ENCODE peak calls at places on chromosomes 13 and 19, in six cellular contexts. M is uterus, R is cardiac fibroblast, B is transverse colon, E is epithelial cell of proximal tubule, H is fibroblast of lung. K is an unnamed sample.

GRCh38 chr13:84927442-84928169 is 871.6 kb downstream of the SLITRK6 start:
- DNase-seq in M (no peak), H (no peak), B (no peak), E (no peak), R (no peak), K (no peak)

GRCh38 chr13:29925457-29925856 is 75.0 kb upstream of the UBL3 start:
- DNase-seq in M (peak; percentile 73), E (peak; percentile 76), R (peak; percentile 97), B (peak; percentile 70), H (peak; percentile 90), K (peak; percentile 79)

GRCh38 chr13:27199691-27200090 is 28.1 kb upstream of the USP12 start:
- DNase-seq in B (no peak), E (no peak), M (no peak), H (no peak), R (no peak), K (no peak)

GRCh38 chr13:66723606-66724005 is 506.5 kb downstream of the PCDH9 start:
- DNase-seq in E (no peak), R (no peak), H (no peak), B (no peak), M (no peak), K (no peak)

GRCh38 chr13:28475916-28476725 is 18.8 kb downstream of the FLT1 start:
- DNase-seq in M (no peak), B (no peak), E (peak; percentile 7), H (peak; percentile 96), R (peak; percentile 94), K (peak; percentile 68)

GRCh38 chr13:35255241-35255640 is 221.2 kb downstream of the MAB21L1 start:
- DNase-seq in R (no peak), H (no peak), M (no peak), E (no peak), B (no peak), K (no peak)

GRCh38 chr13:23086951-23087350 is 93.8 kb upstream of the SGCG start:
- DNase-seq in R (no peak), E (no peak), B (no peak), M (no peak), H (no peak), K (no peak)

GRCh38 chr13:49649244-49649962 is 21.1 kb downstream of the ARL11 start:
- DNase-seq in R (peak; percentile 67), H (peak; percentile 71), E (no peak), M (no peak), B (no peak), K (peak; percentile 12)

GRCh38 chr13:51826606-51827005 is 18.4 kb downstream of the TMEM272 start:
- DNase-seq in M (peak; percentile 66), R (peak; percentile 48), B (peak; percentile 37), H (no peak), E (no peak), K (no peak)

GRCh38 chr19:29666634-29667389 is 1.6 kb downstream of the PLEKHF1 start:
- DNase-seq in M (peak; percentile 87), E (no peak), B (peak; percentile 55), R (peak; percentile 84), H (peak; percentile 76), K (no peak)

GRCh38 chr19:51317381-51317780 is 5.9 kb downstream of the IGLON5 start:
- DNase-seq in M (no peak), E (no peak), H (no peak), R (no peak), B (no peak), K (no peak)

DNA sequence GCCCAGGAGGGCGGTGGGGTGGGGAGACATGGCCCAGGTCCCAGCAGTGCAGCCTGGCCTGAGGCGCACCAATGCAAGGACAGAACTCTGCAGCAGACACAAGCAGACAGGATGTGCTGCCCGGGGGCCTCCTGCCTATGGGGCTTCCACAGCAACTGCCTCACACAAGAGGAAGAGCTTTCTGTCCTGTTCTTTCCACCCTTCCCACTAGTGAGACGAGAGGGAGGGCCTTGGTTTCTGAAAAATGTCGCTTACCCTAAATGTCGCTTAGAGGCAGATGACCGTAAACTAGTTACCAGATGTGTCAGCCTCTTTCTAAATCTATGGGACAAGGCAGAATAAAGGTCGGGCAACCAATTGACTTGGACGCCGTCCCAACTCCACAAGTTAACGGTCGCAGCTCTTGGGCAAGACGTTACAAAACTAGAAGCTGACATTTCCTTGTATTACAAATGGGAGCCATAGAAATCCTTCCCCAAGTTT is at the start of gene LAIR1:
- DNase-seq in H (no peak), B (peak; percentile 51), M (no peak), R (no peak), E (no peak), K (no peak)
- H3K4me3 ChIP-seq in H (no peak within 1 kb of the TSS), B (peak within 1 kb of the TSS; percentile 33), M (no peak within 1 kb of the TSS), R (no peak within 1 kb of the TSS), E (no peak within 1 kb of the TSS), K (no peak within 1 kb of the TSS)

DNA sequence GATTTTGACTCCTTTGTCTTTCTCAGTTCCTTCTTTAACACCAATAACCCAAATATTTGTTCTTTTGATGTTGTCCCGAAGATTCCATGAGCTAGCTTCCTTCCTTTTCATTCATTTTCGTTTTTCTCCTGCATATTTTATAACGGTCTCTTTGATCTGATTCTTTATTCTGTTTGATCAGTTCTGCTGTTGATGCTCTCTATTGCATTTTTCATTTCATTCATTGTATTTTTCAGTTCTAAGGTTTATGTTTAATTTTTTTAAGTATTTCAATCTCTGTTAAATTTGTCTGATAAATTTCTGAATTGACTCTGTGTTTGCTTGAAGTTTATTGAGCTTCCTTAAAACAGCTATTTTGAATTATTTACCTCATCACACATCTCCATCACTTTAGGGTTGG is 68.4 kb upstream of the LRCH1 start:
- DNase-seq in E (no peak), M (no peak), R (no peak), H (peak; percentile 37), B (no peak), K (no peak)
- H3K4me3 ChIP-seq in E (no peak overlapping the region), M (no peak overlapping the region), R (no peak overlapping the region), H (no peak overlapping the region), B (no peak overlapping the region), K (no peak overlapping the region)

DNA sequence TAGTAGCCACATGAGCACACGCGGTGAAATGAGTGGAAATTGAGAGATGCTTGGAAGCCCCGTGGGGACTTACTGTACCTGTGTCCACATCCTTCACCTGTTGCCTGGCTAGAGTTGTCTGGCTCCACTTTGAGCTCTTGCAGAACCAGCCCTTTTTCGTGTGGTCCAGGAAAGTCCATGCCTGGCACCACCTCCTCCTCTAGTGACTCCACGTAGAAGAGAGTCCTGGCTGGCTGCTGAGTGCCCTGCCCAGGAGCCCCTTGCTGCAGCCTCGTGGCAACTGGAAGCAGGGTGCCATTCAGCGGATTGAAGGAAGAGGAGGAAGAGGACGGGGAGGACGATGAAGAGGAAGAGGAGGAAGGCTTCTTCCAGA is 515 bp upstream of the ATXN8OS start:
- DNase-seq in B (no peak), E (no peak), M (no peak), R (no peak), H (no peak), K (no peak)
- H3K4me3 ChIP-seq in B (no peak overlapping the region), E (peak overlapping the region; percentile 49), M (no peak overlapping the region), R (no peak overlapping the region), H (no peak overlapping the region), K (no peak overlapping the region)

GRCh38 chr13:62760724-62761123 is 1345.1 kb upstream of the PCDH20 start:
- DNase-seq in H (no peak), M (no peak), B (no peak), R (no peak), E (no peak), K (no peak)
- H3K4me3 ChIP-seq in H (no peak overlapping the region), M (no peak overlapping the region), B (no peak overlapping the region), R (no peak overlapping the region), E (no peak overlapping the region), K (no peak overlapping the region)